ENCODE peak calls at places on chromosomes 13 and 19, in eight cellular contexts. I is endothelial cell; X is fibroblast of villous mesenchyme; V is Karpas-422; J is adrenal gland; O is omental fat pad; H is psoas muscle; B is stimulated activated CD4-positive, alpha-beta T cell treated with anti-CD3 and anti-CD28 coated beads, Interleukin-4, amount 100 ng/mL, for 24 hours. Y is an unnamed sample.

GRCh38 chr13:66048888-66049287 is 1181.2 kb downstream of the PCDH9 start:
- DNase-seq in I (no peak), X (no peak), V (no peak), J (no peak), O (no peak), H (no peak), B (no peak), Y (no peak)

GRCh38 chr19:5434970-5435641 is 20.1 kb upstream of the ZNRF4 start:
- DNase-seq in I (no peak), X (no peak), V (no peak), J (peak), O (no peak), H (no peak), B (peak), Y (peak)

GRCh38 chr13:113216165-113217056 is 7.0 kb downstream of the CUL4A start:
- DNase-seq in I (no peak), X (peak), V (no peak), J (peak), O (no peak), H (peak), B (no peak), Y (peak)

GRCh38 chr13:45398862-45399261 is 19.3 kb downstream of the SLC25A30 start:
- DNase-seq in I (no peak), X (no peak), V (no peak), J (no peak), O (no peak), H (no peak), B (peak), Y (no peak)

GRCh38 chr13:100208002-100208401 is 119.1 kb downstream of the PCCA start:
- DNase-seq in I (no peak), X (no peak), V (no peak), J (no peak), O (no peak), H (no peak), B (no peak), Y (no peak)

GRCh38 chr19:11405846-11406643 is 13.1 kb downstream of the RGL3 start:
- DNase-seq in I (peak), X (no peak), V (no peak), J (no peak), O (no peak), H (no peak), B (peak), Y (no peak)

GRCh38 chr19:8696993-8697392 is 1.6 kb downstream of the ACTL9 start:
- DNase-seq in I (no peak), X (no peak), V (no peak), J (no peak), O (no peak), H (no peak), B (no peak), Y (no peak)

GRCh38 chr13:66513728-66514127 is 716.4 kb downstream of the PCDH9 start:
- DNase-seq in I (no peak), X (no peak), V (no peak), J (no peak), O (no peak), H (no peak), B (no peak), Y (peak)

GRCh38 chr13:45333973-45334922 is 6.7 kb downstream of the TPT1 start:
- DNase-seq in I (no peak), X (peak), V (peak), J (no peak), O (no peak), H (no peak), B (peak), Y (peak)

GRCh38 chr13:63540042-63540441 is 2124.4 kb upstream of the PCDH20 start:
- DNase-seq in I (no peak), X (no peak), V (no peak), J (no peak), O (no peak), H (no peak), B (no peak), Y (no peak)

GRCh38 chr19:57452307-57452706 is 4.6 kb downstream of the VN1R1 start:
- DNase-seq in I (no peak), X (no peak), V (no peak), J (no peak), O (no peak), H (no peak), B (no peak), Y (no peak)

GRCh38 chr13:113864303-113864890 is 521 bp upstream of the GAS6 start:
- DNase-seq in I (no peak), X (peak), V (no peak), J (no peak), O (no peak), H (no peak), B (no peak), Y (peak)

GRCh38 chr19:20247016-20247683 is 80.1 kb downstream of the ZNF486 start:
- DNase-seq in I (peak), X (peak), V (peak), J (peak), O (no peak), H (no peak), B (peak), Y (peak)

GRCh38 chr19:7860902-7861618 is 13.1 kb downstream of the PRR36 start:
- DNase-seq in I (no peak), X (no peak), V (no peak), J (no peak), O (no peak), H (no peak), B (no peak), Y (no peak)

GRCh38 chr13:69912576-69913074 is 195.0 kb upstream of the ATXN8OS start:
- DNase-seq in I (no peak), X (no peak), V (no peak), J (no peak), O (no peak), H (no peak), B (no peak), Y (no peak)

GRCh38 chr13:107764012-107764411 is 451.3 kb downstream of the LIG4 start:
- DNase-seq in I (no peak), X (peak), V (no peak), J (no peak), O (no peak), H (no peak), B (no peak), Y (no peak)

GRCh38 chr19:31294189-31294588 is 55.0 kb downstream of the TSHZ3 start:
- DNase-seq in I (no peak), X (no peak), V (no peak), J (no peak), O (no peak), H (no peak), B (no peak), Y (no peak)

GRCh38 chr13:102651392-102651791 is 43.5 kb downstream of the METTL21C start:
- DNase-seq in I (no peak), X (peak), V (no peak), J (no peak), O (no peak), H (no peak), B (no peak), Y (peak)

GRCh38 chr13:94178625-94179244 is 300.7 kb downstream of the DCT start:
- DNase-seq in I (no peak), X (peak), V (no peak), J (no peak), O (no peak), H (no peak), B (no peak), Y (no peak)

GRCh38 chr19:533485-534058 is 2.0 kb downstream of the CDC34 start:
- DNase-seq in I (no peak), X (no peak), V (no peak), J (no peak), O (no peak), H (no peak), B (no peak), Y (no peak)

GRCh38 chr13:49374585-49375290 is 69.1 kb downstream of the CAB39L start:
- DNase-seq in I (no peak), X (peak), V (no peak), J (no peak), O (no peak), H (no peak), B (no peak), Y (peak)

GRCh38 chr19:50753879-50754278 is 16.4 kb upstream of the GPR32 start:
- DNase-seq in I (no peak), X (no peak), V (no peak), J (no peak), O (no peak), H (no peak), B (no peak), Y (no peak)

GRCh38 chr13:26946675-26947342 is 186.2 kb upstream of the GPR12 start:
- DNase-seq in I (no peak), X (peak), V (peak), J (no peak), O (no peak), H (no peak), B (no peak), Y (peak)

GRCh38 chr19:4199699-4200293 is 17.3 kb downstream of the ANKRD24 start:
- DNase-seq in I (no peak), X (no peak), V (no peak), J (no peak), O (no peak), H (no peak), B (no peak), Y (no peak)

GRCh38 chr13:38394777-38395504 is 45.3 kb downstream of the UFM1 start:
- DNase-seq in I (no peak), X (peak), V (no peak), J (no peak), O (no peak), H (no peak), B (no peak), Y (peak)

GRCh38 chr13:65091031-65091430 is 2139.1 kb downstream of the PCDH9 start:
- DNase-seq in I (no peak), X (no peak), V (no peak), J (no peak), O (no peak), H (no peak), B (no peak), Y (no peak)

GRCh38 chr13:44271915-44272341 is 101.7 kb upstream of the SERP2 start:
- DNase-seq in I (no peak), X (no peak), V (no peak), J (no peak), O (no peak), H (peak), B (no peak), Y (peak)

GRCh38 chr13:100388923-100389322 is 199.7 kb downstream of the GGACT start:
- DNase-seq in I (no peak), X (peak), V (no peak), J (no peak), O (no peak), H (no peak), B (no peak), Y (no peak)

GRCh38 chr19:23440791-23441190 is 45.5 kb upstream of the ZNF91 start:
- DNase-seq in I (no peak), X (no peak), V (peak), J (no peak), O (no peak), H (no peak), B (peak), Y (no peak)

GRCh38 chr13:72194531-72194930 is 327.5 kb upstream of the DACH1 start:
- DNase-seq in I (no peak), X (peak), V (no peak), J (no peak), O (no peak), H (no peak), B (no peak), Y (no peak)

GRCh38 chr19:51185868-51186215 is 39.0 kb upstream of the CD33 start:
- DNase-seq in I (no peak), X (no peak), V (no peak), J (no peak), O (no peak), H (no peak), B (no peak), Y (no peak)

GRCh38 chr13:24747248-24748151 is 16.5 kb upstream of the RNF17 start:
- DNase-seq in I (peak), X (peak), V (no peak), J (no peak), O (no peak), H (no peak), B (no peak), Y (peak)

GRCh38 chr13:73672492-73672891 is 461.7 kb downstream of the KLF12 start:
- DNase-seq in I (no peak), X (no peak), V (no peak), J (no peak), O (no peak), H (no peak), B (no peak), Y (peak)

GRCh38 chr19:58351996-58352755 is 1.1 kb downstream of the A1BG start:
- DNase-seq in I (no peak), X (no peak), V (no peak), J (no peak), O (no peak), H (no peak), B (no peak), Y (no peak)

GRCh38 chr13:59201836-59202235 is 961.9 kb downstream of the DIAPH3 start:
- DNase-seq in I (no peak), X (no peak), V (no peak), J (no peak), O (no peak), H (no peak), B (no peak), Y (peak)

Y was measured in cardiac fibroblast.